ENCODE peak calls at places on chromosomes 2 and 18, in nine cellular contexts. L is stimulated activated CD8-positive, alpha-beta memory T cell treated with anti-CD3 and anti-CD28 coated beads, Interleukin-4, amount 100 ng/mL, for 1 hour; M is activated T-cell treated with anti-CD3 and anti-CD28 coated beads for 1 hour; G is HS-5; D is heart right ventricle; X is Panc1; Y is astrocyte of the spinal cord; R is WERI-Rb-1; E is Calu3. Z is an unnamed sample.

GRCh38 chr2:219297766-219298456 is 11.3 kb downstream of the PTPRN start:
- DNase-seq in L (no peak), X (no peak), M (no peak), G (no peak), Y (no peak), E (no peak), D (no peak), R (peak; percentile 40), Z (peak; percentile 16)

GRCh38 chr2:38750011-38750792 is 959 bp downstream of the SRSF7 start:
- DNase-seq in L (peak; percentile 22), X (no peak), G (no peak), M (peak; percentile 41), E (peak; percentile 60), D (peak; percentile 61), R (peak; percentile 29), Y (peak; percentile 30), Z (peak; percentile 63)

GRCh38 chr2:230739961-230740360 is 27.3 kb downstream of the CAB39 start:
- DNase-seq in G (no peak), R (no peak), D (no peak), X (no peak), L (no peak), Y (no peak), E (no peak), M (no peak), Z (no peak)

GRCh38 chr18:23237524-23238151 is 102.4 kb downstream of the CABLES1 start:
- DNase-seq in G (no peak), L (no peak), R (no peak), M (no peak), D (peak; percentile 53), E (no peak), X (no peak), Y (peak; percentile 73), Z (peak; percentile 50)

GRCh38 chr2:227472265-227473018 is 486 bp downstream of the AGFG1 start:
- DNase-seq in G (no peak), E (peak; percentile 70), D (peak; percentile 19), X (no peak), M (peak; percentile 18), Y (no peak), L (peak; percentile 21), R (peak; percentile 58), Z (peak; percentile 78)

GRCh38 chr2:27830616-27831120 is 59.1 kb downstream of the MRPL33 start:
- DNase-seq in E (no peak), D (no peak), G (no peak), L (no peak), M (no peak), X (no peak), R (no peak), Y (peak; percentile 24), Z (no peak)

GRCh38 chr18:79395308-79395640 is 456 bp upstream of the NFATC1 start:
- DNase-seq in Y (no peak), E (no peak), G (no peak), L (no peak), D (no peak), M (no peak), R (no peak), X (no peak), Z (peak; percentile 33)

GRCh38 chr2:127413782-127414743 is 4.2 kb upstream of the PROC start:
- DNase-seq in G (peak; percentile 40), M (no peak), E (no peak), X (no peak), D (no peak), R (no peak), L (no peak), Y (peak; percentile 69), Z (no peak)

GRCh38 chr2:145555360-145555759 is 1035.4 kb upstream of the ZEB2 start:
- DNase-seq in E (no peak), D (no peak), X (no peak), M (no peak), G (no peak), L (no peak), R (no peak), Y (no peak), Z (no peak)

GRCh38 chr2:68469935-68470334 is 2.5 kb downstream of the APLF start:
- DNase-seq in L (no peak), X (no peak), D (no peak), E (no peak), M (no peak), Y (no peak), G (no peak), R (no peak), Z (no peak)

GRCh38 chr2:9191044-9191481 is 15.5 kb upstream of the ASAP2 start:
- DNase-seq in Y (peak; percentile 93), M (no peak), D (peak; percentile 86), G (no peak), X (no peak), E (peak; percentile 58), R (no peak), L (no peak), Z (peak; percentile 60)

GRCh38 chr2:241770185-241770935 is 6.3 kb upstream of the GAL3ST2 start:
- DNase-seq in E (no peak), G (no peak), X (no peak), Y (no peak), L (no peak), D (no peak), M (no peak), R (no peak), Z (peak; percentile 64)

GRCh38 chr2:41962912-41963652 is 84.7 kb upstream of the PKDCC start:
- DNase-seq in X (no peak), M (no peak), R (no peak), Y (no peak), L (no peak), D (no peak), G (no peak), E (no peak), Z (no peak)

GRCh38 chr2:119049968-119050657 is 108.1 kb downstream of the MARCO start:
- DNase-seq in D (no peak), G (no peak), E (peak; percentile 17), Y (no peak), R (peak; percentile 71), X (no peak), M (no peak), L (no peak), Z (peak; percentile 12)

GRCh38 chr2:236180831-236181453 is 12.8 kb upstream of the GBX2 start:
- DNase-seq in M (no peak), R (peak; percentile 69), L (no peak), G (no peak), X (peak; percentile 47), D (peak; percentile 54), E (peak; percentile 73), Y (peak; percentile 73), Z (peak; percentile 83)

GRCh38 chr2:54053830-54054229 is 61.6 kb upstream of the ACYP2 start:
- DNase-seq in E (no peak), G (no peak), X (no peak), D (no peak), R (no peak), Y (no peak), L (no peak), M (no peak), Z (no peak)

GRCh38 chr2:108459441-108459840 is 10.4 kb downstream of the GCC2 start:
- DNase-seq in R (no peak), Y (no peak), L (no peak), G (no peak), E (no peak), M (no peak), D (no peak), X (no peak), Z (no peak)

GRCh38 chr18:78980777-78981651 is 1.4 kb downstream of the SALL3 start:
- DNase-seq in L (no peak), R (peak; percentile 58), E (no peak), Y (peak; percentile 25), D (no peak), X (no peak), G (no peak), M (no peak), Z (peak; percentile 68)

GRCh38 chr2:127106457-127106997 is 427 bp downstream of the BIN1 start:
- DNase-seq in Y (peak; percentile 33), E (peak; percentile 22), R (no peak), G (no peak), D (no peak), M (no peak), L (no peak), X (no peak), Z (peak; percentile 47)

GRCh38 chr18:36419913-36420531 is 122.5 kb downstream of the FHOD3 start:
- DNase-seq in Y (no peak), L (no peak), R (no peak), G (no peak), D (no peak), X (peak; percentile 33), M (no peak), E (peak; percentile 17), Z (no peak)

GRCh38 chr2:63525905-63526304 is 62.4 kb downstream of the WDPCP start:
- DNase-seq in G (no peak), M (no peak), R (no peak), L (no peak), X (no peak), Y (no peak), E (no peak), D (no peak), Z (no peak)

GRCh38 chr2:3620834-3621233 is 25.9 kb downstream of the COLEC11 start:
- DNase-seq in X (no peak), D (no peak), L (no peak), G (no peak), M (no peak), R (no peak), Y (no peak), E (no peak), Z (no peak)

GRCh38 chr2:140472676-140473075 is 1658.1 kb downstream of the LRP1B start:
- DNase-seq in X (no peak), D (no peak), R (no peak), L (no peak), Y (no peak), E (no peak), M (no peak), G (no peak), Z (no peak)

GRCh38 chr18:9506046-9506792 is 30.9 kb downstream of the RALBP1 start:
- DNase-seq in R (peak; percentile 39), L (no peak), D (peak; percentile 14), E (peak; percentile 49), X (no peak), M (no peak), Y (peak; percentile 51), G (no peak), Z (peak; percentile 2)

GRCh38 chr2:235433860-235434259 is 60.0 kb upstream of the AGAP1 start:
- DNase-seq in X (peak; percentile 17), M (no peak), E (no peak), D (peak; percentile 79), Y (no peak), G (no peak), R (no peak), L (no peak), Z (no peak)